ENCODE peak calls at places on chromosomes 3 and 15, in five cellular contexts. G is left lung, J is body of pancreas, I is aorta, W is adrenal gland. O is an unnamed sample.

GRCh38 chr3:14540209-14540575 is at the start of gene GRIP2:
- DNase-seq in G (peak; percentile 69), W (no peak), J (no peak), I (peak; percentile 68), O (no peak)

GRCh38 chr3:133620066-133620784 is 41.5 kb downstream of the TOPBP1 start:
- DNase-seq in I (no peak), G (no peak), W (no peak), J (no peak), O (no peak)

GRCh38 chr3:125150525-125151436 is 61.8 kb downstream of the SLC12A8 start:
- DNase-seq in W (peak; percentile 76), J (peak; percentile 47), G (no peak), I (no peak), O (peak; percentile 72)

GRCh38 chr3:120908803-120909601 is 997 bp downstream of the STXBP5L start:
- DNase-seq in W (no peak), G (no peak), J (peak; percentile 17), I (peak; percentile 75), O (peak; percentile 60)

GRCh38 chr3:46858996-46859710 is 4.1 kb downstream of the MYL3 start:
- DNase-seq in G (peak; percentile 55), J (no peak), W (no peak), I (peak; percentile 51), O (peak; percentile 6)

GRCh38 chr3:184676927-184677326 is 34.9 kb downstream of the MAGEF1 start:
- DNase-seq in I (no peak), J (no peak), W (no peak), G (no peak), O (no peak)

GRCh38 chr3:132593950-132594328 is 3.1 kb upstream of the ACKR4 start:
- DNase-seq in G (no peak), W (peak; percentile 11), J (no peak), I (no peak), O (no peak)

GRCh38 chr3:136266468-136266867 is 16.3 kb downstream of the PCCB start:
- DNase-seq in G (no peak), I (no peak), W (no peak), J (no peak), O (no peak)

GRCh38 chr3:172201990-172202318 is 162.6 kb downstream of the FNDC3B start:
- DNase-seq in W (no peak), J (no peak), G (no peak), I (no peak), O (no peak)

GRCh38 chr3:122260206-122260605 is 64.8 kb upstream of the CSTA start:
- DNase-seq in G (no peak), W (no peak), J (no peak), I (no peak), O (no peak)

GRCh38 chr3:120642368-120642948 is 39.6 kb downstream of the HGD start:
- DNase-seq in I (no peak), G (no peak), J (no peak), W (no peak), O (no peak)

DNA sequence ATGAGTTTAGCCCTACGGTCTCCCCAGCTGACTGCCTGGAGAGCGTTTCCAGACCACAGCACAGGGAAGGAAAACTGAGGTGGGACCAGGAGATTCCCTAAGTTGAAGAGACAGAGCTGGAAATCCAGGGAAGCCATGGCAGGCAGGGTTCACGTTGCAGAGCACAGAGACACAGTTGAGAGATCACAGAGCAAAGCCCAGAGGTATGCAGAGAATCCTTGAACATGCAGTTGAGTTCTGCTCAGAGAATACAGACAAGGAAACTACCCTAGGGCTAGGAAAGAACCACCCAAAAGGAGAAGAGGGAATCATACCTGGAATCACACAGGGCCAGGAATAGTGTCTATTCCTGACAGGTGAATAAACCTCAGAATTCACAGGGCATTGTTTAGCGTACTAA is 14.3 kb downstream of the SLC28A1 start:
- DNase-seq in I (no peak), W (no peak), J (no peak), G (no peak), O (no peak)
- H3K4me1 ChIP-seq in I (no peaks in the 10 kb centered on the region), W (no peaks in the 10 kb centered on the region), J (no peaks in the 10 kb centered on the region), G (no peaks in the 10 kb centered on the region), O (no peaks in the 10 kb centered on the region)

GRCh38 chr15:56919708-56920637 is 1.5 kb downstream of the TCF12 start:
- DNase-seq in G (peak; percentile 83), I (no peak), J (peak; percentile 30), W (peak; percentile 27), O (peak; percentile 69)
- H3K36me3 ChIP-seq in G (peaks cover 6% of the 10 kb centered on the region), I (no peaks in the 10 kb centered on the region), J (no peaks in the 10 kb centered on the region), W (no peaks in the 10 kb centered on the region), O (no peaks in the 10 kb centered on the region)

DNA sequence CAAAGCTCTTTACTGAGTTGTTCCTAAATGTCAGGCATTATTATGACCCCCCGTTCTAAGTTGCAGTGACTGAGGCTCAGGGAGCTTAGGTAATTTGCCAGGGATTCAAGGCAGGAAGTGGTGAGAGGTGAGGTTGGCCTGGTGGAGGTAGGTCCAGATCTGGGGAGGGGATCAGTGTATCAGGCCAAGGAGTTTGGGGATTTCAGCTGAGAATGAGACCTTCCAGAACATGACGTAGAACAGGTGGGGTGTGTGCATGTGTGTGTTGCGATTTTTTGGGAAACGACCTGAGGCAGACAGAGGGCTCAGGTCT is 41.1 kb upstream of the MRPS22 start:
- DNase-seq in G (no peak), J (no peak), I (no peak), W (no peak), O (no peak)
- H3K4me1 ChIP-seq in G (no peaks in the 10 kb centered on the region), J (peaks cover 35% of the 10 kb centered on the region), I (no peaks in the 10 kb centered on the region), W (peaks cover 29% of the 10 kb centered on the region), O (no peaks in the 10 kb centered on the region)

GRCh38 chr15:40382580-40383456 is at the start of gene KNSTRN:
- DNase-seq in J (peak; percentile 94), W (peak; percentile 96), G (peak; percentile 94), I (peak; percentile 95), O (peak; percentile 97)
- H3K36me3 ChIP-seq in J (peaks cover 2% of the 10 kb centered on the region), W (no peaks in the 10 kb centered on the region), G (peaks cover 15% of the 10 kb centered on the region), I (no peaks in the 10 kb centered on the region), O (no peaks in the 10 kb centered on the region)

DNA sequence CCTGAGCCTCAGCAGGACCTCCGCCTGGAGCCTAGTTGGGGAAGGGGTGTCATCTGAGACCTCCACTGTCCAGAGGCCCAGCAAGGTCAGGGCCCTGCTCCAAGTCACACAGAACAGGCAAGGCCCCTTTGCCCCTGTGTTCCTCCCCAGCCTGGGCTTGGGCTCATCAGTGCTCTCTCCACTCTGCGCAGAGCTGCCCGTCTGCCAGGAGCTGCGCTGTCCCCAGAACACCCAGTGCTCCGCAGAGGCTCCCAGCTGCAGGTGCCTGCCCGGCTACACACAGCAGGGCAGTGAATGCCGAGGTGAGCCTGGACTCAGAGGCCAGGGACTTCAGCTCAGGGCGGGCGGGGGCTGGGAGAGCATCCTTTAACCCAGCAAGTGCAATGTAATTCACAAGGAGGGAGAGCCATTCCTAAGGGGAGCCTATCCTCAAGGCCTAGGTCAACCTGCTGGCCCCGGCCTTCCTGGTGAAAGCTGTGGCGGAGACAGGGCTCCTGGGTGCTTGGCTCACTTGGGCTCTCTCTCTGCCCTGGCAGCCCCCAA is 7.7 kb downstream of the STAB1 start:
- DNase-seq in G (no peak), W (no peak), J (no peak), I (no peak), O (no peak)
- H3K4me1 ChIP-seq in G (peaks cover 4% of the 10 kb centered on the region), W (no peaks in the 10 kb centered on the region), J (peaks cover 9% of the 10 kb centered on the region), I (no peaks in the 10 kb centered on the region), O (peaks cover 5% of the 10 kb centered on the region)

GRCh38 chr3:127034195-127034989 is 51.5 kb downstream of the PLXNA1 start:
- DNase-seq in I (no peak), W (no peak), J (no peak), G (peak; percentile 74), O (no peak)
- H3K36me3 ChIP-seq in I (no peaks in the 10 kb centered on the region), W (no peaks in the 10 kb centered on the region), J (peaks cover 7% of the 10 kb centered on the region), G (peaks cover 53% of the 10 kb centered on the region), O (no peaks in the 10 kb centered on the region)

GRCh38 chr15:60552224-60552623 is 73.3 kb upstream of the ICE2 start:
- DNase-seq in G (no peak), W (no peak), I (no peak), J (no peak), O (no peak)
- H3K4me1 ChIP-seq in G (no peaks in the 10 kb centered on the region), W (peaks cover 60% of the 10 kb centered on the region), I (no peaks in the 10 kb centered on the region), J (peaks cover 6% of the 10 kb centered on the region), O (peaks cover 45% of the 10 kb centered on the region)

GRCh38 chr15:64412216-64412615 is 24.6 kb downstream of the TRIP4 start:
- DNase-seq in I (no peak), G (no peak), J (no peak), W (no peak), O (no peak)
- H3K36me3 ChIP-seq in I (peaks cover 12% of the 10 kb centered on the region), G (peaks cover 91% of the 10 kb centered on the region), J (peaks cover 21% of the 10 kb centered on the region), W (no peaks in the 10 kb centered on the region), O (no peaks in the 10 kb centered on the region)

O was measured in testis.